ENCODE peak calls at places on chromosomes 6 and 20, in four cellular contexts. J is IMR-90, G is PC-3, P is neural progenitor cell. B is an unnamed sample.

GRCh38 chr20:32457476-32457986 is 99.4 kb downstream of the ASXL1 start:
- DNase-seq in P (peak), G (peak), J (peak), B (peak)

GRCh38 chr20:1505361-1505760 is 14.1 kb upstream of the SIRPB2 start:
- DNase-seq in J (no peak), G (peak), P (no peak), B (no peak)

GRCh38 chr6:166567107-166567506 is 19.4 kb downstream of the RAMACL start:
- DNase-seq in P (no peak), G (peak), J (peak), B (peak)

GRCh38 chr6:56145616-56146015 is 101.8 kb downstream of the COL21A1 start:
- DNase-seq in P (no peak), G (no peak), J (no peak), B (no peak)

GRCh38 chr6:106972500-106972899 is 2.0 kb downstream of the CD24 start:
- DNase-seq in J (no peak), P (peak), G (peak), B (peak)

GRCh38 chr20:57047281-57048026 is 219.0 kb downstream of the BMP7 start:
- DNase-seq in G (peak), J (no peak), P (no peak), B (no peak)

GRCh38 chr6:110688661-110689268 is 126.5 kb downstream of the CDK19 start:
- DNase-seq in G (peak), P (no peak), J (no peak), B (no peak)

GRCh38 chr20:61587910-61588309 is 335.8 kb downstream of the CDH4 start:
- DNase-seq in G (no peak), J (no peak), P (no peak), B (no peak)

GRCh38 chr20:34859367-34859766 is 13.3 kb downstream of the GGT7 start:
- DNase-seq in J (no peak), P (no peak), G (no peak), B (no peak)

GRCh38 chr20:35515949-35516645 is 13.4 kb downstream of the C20orf173 start:
- DNase-seq in J (peak), P (no peak), G (peak), B (peak)

GRCh38 chr6:143232849-143233248 is 172.2 kb downstream of the AIG1 start:
- DNase-seq in J (peak), G (peak), P (peak), B (no peak)

GRCh38 chr6:158758941-158759479 is 60.2 kb downstream of the EZR start:
- DNase-seq in G (no peak), P (no peak), J (no peak), B (no peak)

GRCh38 chr20:10774357-10774943 is 100.7 kb upstream of the JAG1 start:
- DNase-seq in J (no peak), P (no peak), G (no peak), B (no peak)

GRCh38 chr6:159110013-159110412 is 59.2 kb upstream of the FNDC1 start:
- DNase-seq in J (peak), P (peak), G (peak), B (peak)

GRCh38 chr20:43603124-43603523 is 12.4 kb downstream of the IFT52 start:
- DNase-seq in J (no peak), P (no peak), G (no peak), B (no peak)

GRCh38 chr20:1993986-1994385 is at the start of gene PDYN:
- DNase-seq in J (no peak), P (peak), G (no peak), B (no peak)

GRCh38 chr6:140446241-140446640 is 1071.8 kb upstream of the CITED2 start:
- DNase-seq in J (no peak), G (no peak), P (no peak), B (no peak)

GRCh38 chr6:157823523-157824370 is 701 bp downstream of the SNX9 start:
- DNase-seq in P (peak), J (peak), G (peak), B (peak)

GRCh38 chr6:39362487-39362865 is 40.0 kb upstream of the KCNK16 start:
- DNase-seq in P (peak), G (peak), J (no peak), B (no peak)

GRCh38 chr6:106473807-106474206 is 113.3 kb downstream of the CRYBG1 start:
- DNase-seq in P (no peak), G (peak), J (peak), B (peak)

GRCh38 chr6:168370310-168370991 is 50.9 kb upstream of the DACT2 start:
- DNase-seq in G (peak), P (peak), J (no peak), B (no peak)

GRCh38 chr6:30688569-30688968 is 2.1 kb upstream of the PPP1R18 start:
- DNase-seq in G (no peak), P (no peak), J (no peak), B (no peak)

GRCh38 chr6:30689022-30689865 is 1.5 kb downstream of the NRM start:
- DNase-seq in P (no peak), J (no peak), G (no peak), B (no peak)

GRCh38 chr6:30686908-30687658 is 638 bp upstream of the PPP1R18 start:
- DNase-seq in J (peak), G (peak), P (peak), B (peak)

GRCh38 chr6:30685977-30686907 is at the start of gene PPP1R18:
- DNase-seq in J (peak), G (peak), P (peak), B (peak)

DNA sequence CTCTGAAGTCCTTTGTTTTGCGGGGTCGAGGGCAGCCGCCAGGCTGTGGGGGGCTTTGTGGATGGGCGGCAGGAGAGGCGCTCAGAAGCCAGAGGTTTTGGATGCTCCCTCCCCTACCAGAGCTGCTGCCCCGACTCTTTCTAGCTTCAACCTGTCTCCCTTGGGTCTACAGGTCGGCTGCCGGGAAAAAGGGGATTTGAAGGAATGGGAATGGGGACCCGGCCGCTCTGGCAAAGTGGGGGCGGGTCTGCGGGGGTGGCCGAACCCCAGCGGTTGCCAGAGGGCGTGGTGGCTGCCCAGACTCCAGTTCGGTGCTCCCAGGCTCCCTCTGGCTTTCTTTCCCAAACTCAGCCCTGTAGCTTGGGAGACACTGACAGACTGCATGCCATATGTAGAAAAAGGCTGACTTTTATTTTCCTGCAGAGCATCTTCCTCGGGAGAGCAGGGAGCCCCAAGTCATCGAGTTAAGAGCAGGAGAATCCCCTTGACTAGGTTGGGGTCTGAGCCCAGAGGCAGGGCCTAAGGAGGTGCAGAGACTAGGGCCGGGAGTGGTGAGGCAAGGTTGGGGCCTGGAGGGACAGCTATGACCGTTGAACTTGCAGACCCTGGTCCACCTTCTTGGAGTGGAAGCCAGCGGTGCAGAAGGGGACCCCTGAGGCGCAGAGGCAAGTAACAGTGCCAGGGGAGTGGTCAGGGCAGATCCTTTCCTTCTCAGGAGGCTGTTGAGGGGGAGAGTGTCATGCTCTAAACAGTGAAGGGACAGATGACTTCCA is 1.4 kb upstream of the PPP1R18 start:
- DNase-seq in P (no peak), G (peak), J (peak), B (peak)
- H3K9ac ChIP-seq in P (no peak), G (peak), J (peak), B (peak)

GRCh38 chr6:154306696-154307095 is 49.9 kb downstream of the IPCEF1 start:
- DNase-seq in J (no peak), P (no peak), G (no peak), B (no peak)

GRCh38 chr6:154301086-154301625 is 55.4 kb downstream of the IPCEF1 start:
- DNase-seq in P (no peak), J (peak), G (peak), B (peak)

GRCh38 chr6:154297711-154298110 is 58.9 kb downstream of the IPCEF1 start:
- DNase-seq in P (peak), J (no peak), G (no peak), B (peak)

GRCh38 chr6:154298297-154298696 is 58.3 kb downstream of the IPCEF1 start:
- DNase-seq in P (no peak), G (peak), J (peak), B (peak)

DNA sequence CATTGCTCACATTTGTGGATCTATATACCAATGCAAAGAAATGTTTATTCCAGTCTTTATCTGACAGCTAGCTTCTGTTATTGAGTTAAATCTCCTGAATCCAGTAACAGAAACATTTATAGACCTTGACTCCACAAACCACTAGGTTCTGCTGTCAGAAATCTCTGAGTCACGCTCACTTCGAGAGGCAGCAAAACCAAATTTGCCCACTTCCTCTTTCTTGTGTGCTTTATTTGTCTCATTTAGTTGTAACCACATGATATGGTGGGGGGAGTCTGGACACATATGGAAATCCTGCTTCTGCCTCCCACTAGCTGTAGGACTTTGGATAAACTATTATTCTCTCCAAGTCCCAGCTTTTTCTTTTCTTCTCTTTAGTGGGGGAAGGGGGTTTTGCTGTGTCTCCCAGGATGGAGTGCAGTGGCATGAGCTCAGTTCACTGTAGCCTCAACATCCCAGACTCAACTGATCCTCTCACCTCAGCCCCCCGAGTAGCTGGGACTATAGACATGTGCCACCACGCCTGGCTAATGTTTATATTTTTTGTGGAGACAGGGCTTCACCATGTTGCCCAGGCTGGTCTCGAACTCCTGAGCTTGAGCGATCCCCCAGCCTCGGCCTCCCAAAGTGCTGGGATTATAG is 54.4 kb downstream of the IPCEF1 start:
- DNase-seq in P (no peak), J (peak), G (peak), B (peak)
- H3K9ac ChIP-seq in P (no peak), J (no peak), G (no peak), B (peak)

GRCh38 chr6:161415302-161415855 is 141.5 kb upstream of the AGPAT4 start:
- DNase-seq in J (no peak), G (no peak), P (no peak), B (no peak)

GRCh38 chr6:161414800-161415199 is 140.9 kb upstream of the AGPAT4 start:
- DNase-seq in P (no peak), J (no peak), G (no peak), B (no peak)

GRCh38 chr6:161417712-161418457 is 144.0 kb upstream of the AGPAT4 start:
- DNase-seq in G (peak), J (peak), P (peak), B (peak)

GRCh38 chr6:161422710-161423109 is 148.8 kb upstream of the AGPAT4 start:
- DNase-seq in P (no peak), J (peak), G (peak), B (no peak)

GRCh38 chr6:161418458-161418945 is 144.6 kb upstream of the AGPAT4 start:
- DNase-seq in G (peak), P (peak), J (peak), B (peak)
- H3K9ac ChIP-seq in G (no peak), P (no peak), J (no peak), B (peak)

GRCh38 chr20:37907330-37907676 is 4.4 kb downstream of the VSTM2L start:
- DNase-seq in J (no peak), P (no peak), G (no peak), B (no peak)

GRCh38 chr20:37904845-37905244 is 1.9 kb downstream of the VSTM2L start:
- DNase-seq in P (no peak), J (no peak), G (no peak), B (no peak)

GRCh38 chr20:37905969-37906613 is 3.2 kb downstream of the VSTM2L start:
- DNase-seq in G (no peak), P (no peak), J (no peak), B (no peak)

GRCh38 chr20:37911262-37911661 is 8.3 kb downstream of the VSTM2L start:
- DNase-seq in J (no peak), G (no peak), P (no peak), B (no peak)

DNA sequence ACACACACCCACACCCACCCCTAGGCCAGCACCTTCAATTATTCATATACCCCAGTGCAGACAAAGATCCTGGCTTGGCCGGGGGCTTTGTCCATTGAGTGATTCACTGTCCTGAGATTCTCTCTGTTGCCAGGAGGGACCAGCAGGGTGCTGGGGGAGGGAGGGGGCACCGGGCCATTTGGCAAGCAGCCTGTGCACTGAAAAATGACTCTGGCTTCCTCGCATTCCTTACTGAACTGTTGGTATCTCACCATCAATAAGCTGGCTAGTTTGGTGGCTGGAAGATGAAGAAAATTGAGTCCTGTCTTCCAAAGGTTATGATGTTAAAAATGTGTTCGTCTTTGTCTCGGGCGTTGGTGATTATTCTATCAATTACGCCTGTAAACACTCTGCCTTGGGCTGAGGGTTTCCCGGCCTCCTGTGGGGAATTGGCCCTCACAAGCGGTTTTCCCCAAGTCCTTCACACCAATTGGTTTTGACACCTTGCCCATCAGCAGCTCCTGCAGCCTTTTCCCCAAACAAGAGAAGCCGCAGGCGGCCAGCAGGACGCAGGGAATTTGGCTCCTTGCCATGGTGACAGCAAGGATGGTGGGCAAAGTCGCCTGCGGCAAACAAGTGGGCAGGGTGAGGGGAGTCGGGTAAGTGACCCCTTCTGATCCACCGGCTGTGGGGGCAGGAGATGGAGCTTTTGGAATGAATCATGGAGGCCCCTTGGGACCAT is 4.9 kb downstream of the VSTM2L start:
- DNase-seq in J (peak), G (peak), P (peak), B (peak)
- H3K9ac ChIP-seq in J (no peak), G (no peak), P (no peak), B (no peak)